ENCODE peak calls at places on chromosomes 16 and 17, in five cellular contexts. R is H1, H is SK-N-SH, L is K562, P is GM12878. K is an unnamed sample.

GRCh38 chr17:75468779-75469373 is 12.4 kb downstream of the TMEM94 start:
- DNase-seq in R (no peak), H (no peak), L (no peak), P (no peak), K (no peak)

GRCh38 chr17:56893503-56893902 is 20.3 kb downstream of the TRIM25 start:
- DNase-seq in R (no peak), H (no peak), L (no peak), P (no peak), K (no peak)

GRCh38 chr16:1470543-1471251 is 4.1 kb downstream of the CLCN7 start:
- DNase-seq in R (peak), H (no peak), L (peak), P (no peak), K (no peak)

GRCh38 chr16:76345093-76345735 is 68.0 kb downstream of the CNTNAP4 start:
- DNase-seq in R (no peak), H (no peak), L (no peak), P (no peak), K (no peak)

GRCh38 chr17:57326764-57327163 is 70.4 kb downstream of the MSI2 start:
- DNase-seq in R (no peak), H (no peak), L (no peak), P (no peak), K (no peak)

GRCh38 chr16:67277294-67277998 is 1.9 kb upstream of the PLEKHG4 start:
- DNase-seq in R (no peak), H (no peak), L (peak), P (no peak), K (peak)

GRCh38 chr17:8869416-8869815 is 1.9 kb upstream of the PIK3R6 start:
- DNase-seq in R (no peak), H (no peak), L (no peak), P (no peak), K (no peak)

GRCh38 chr16:87161822-87162676 is 155.1 kb downstream of the C16orf95 start:
- DNase-seq in R (no peak), H (no peak), L (no peak), P (no peak), K (no peak)

GRCh38 chr16:21598676-21599157 is 660 bp upstream of the METTL9 start:
- DNase-seq in R (no peak), H (no peak), L (peak), P (no peak), K (no peak)

DNA sequence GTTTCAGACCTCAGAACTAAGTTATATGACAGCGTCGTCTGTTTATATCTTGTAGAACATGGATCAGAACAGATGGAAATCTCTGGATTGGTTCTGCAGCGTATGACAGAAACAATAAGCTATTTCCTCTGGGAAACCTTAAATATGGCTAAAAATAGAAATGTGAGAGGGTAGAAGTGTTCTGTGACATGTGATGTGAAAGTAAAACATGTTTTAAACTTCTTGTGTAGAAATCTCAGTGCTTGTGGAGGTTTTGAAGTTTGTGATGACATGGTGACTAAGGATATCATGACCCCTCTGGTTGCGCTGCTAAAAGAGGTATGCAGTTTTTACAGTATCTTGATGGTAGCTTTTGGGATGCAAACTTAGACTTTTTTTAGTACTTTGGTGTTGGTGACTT is 2.8 kb downstream of the HEATR3 start:
- DNase-seq in R (no peak), H (no peak), L (no peak), P (no peak), K (no peak)
- TF ChIP-seq GABPA in R (no peak), H (no peak), L (no peak), P (no peak), K (no peak)

GRCh38 chr16:75108792-75109731 is 7.5 kb downstream of the LDHD start:
- DNase-seq in R (no peak), H (no peak), L (no peak), P (peak), K (no peak)
- H2AFZ ChIP-seq in R (no peak), H (no peak), L (no peak), P (peak), K (no peak)

DNA sequence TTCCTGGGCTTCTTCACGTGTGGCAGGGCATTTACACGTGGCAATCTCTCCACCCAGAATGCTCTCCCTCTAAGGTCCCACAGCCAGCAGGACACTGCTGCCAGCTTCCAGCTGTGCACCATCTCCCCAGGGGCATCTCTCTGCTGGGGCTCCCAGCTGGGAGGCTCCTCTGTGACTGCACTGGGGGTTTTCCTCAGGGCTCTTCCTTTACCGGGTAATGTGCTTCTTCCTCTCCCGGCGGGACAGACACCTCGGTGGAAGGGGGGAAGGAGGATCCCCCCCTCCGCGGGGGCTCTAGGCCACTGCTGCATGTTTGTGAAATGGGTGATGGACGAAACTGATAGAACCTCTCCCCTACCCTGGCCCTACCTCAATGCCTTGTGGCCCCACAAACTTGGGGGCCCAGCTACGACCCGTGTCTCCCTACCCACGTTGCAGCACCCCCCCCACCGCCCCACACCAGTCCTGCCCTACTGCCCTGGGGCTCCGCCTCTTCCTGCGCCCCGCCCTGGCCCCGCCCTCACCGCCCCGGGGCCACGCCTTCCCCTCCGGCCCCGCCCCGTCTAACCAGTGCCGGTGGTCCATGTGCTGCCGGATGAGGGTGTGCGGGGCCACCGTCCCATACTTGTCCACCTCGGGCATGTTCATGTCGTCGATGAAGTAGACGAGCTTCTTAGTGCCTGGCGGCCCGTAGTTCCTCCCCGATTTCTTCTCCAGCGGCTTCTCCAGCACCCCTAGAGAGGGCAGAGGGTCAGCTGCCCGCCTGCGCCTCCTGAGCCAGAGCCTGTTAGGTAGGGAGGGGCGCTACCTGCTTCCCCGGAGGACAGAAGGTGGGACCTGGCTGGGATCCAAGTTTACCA is 92.7 kb downstream of the DNAH17 start:
- DNase-seq in R (peak), H (no peak), L (peak), P (no peak), K (no peak)
- TF ChIP-seq GABPA in R (no peak), H (no peak), L (no peak), P (no peak), K (no peak)

DNA sequence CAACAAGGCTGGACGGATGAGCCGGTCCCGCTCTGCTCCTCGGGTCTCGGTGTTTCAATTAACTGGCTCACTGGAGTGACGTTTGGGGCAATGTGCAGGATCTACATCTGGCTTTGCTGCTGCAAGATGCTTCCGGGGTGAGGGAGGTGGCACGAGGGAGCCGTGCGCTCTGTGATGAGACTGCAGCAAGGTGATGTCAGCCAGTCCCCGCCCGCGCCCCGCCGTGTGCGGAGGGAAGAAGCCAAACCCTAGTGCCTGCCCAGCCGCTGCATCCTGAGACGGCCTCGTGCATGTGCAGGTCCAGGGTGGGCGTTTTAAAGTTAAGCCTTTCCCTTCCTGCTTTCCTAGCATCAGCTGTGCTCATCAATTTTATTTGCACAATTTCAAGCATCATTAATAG is 44.4 kb downstream of the MGAT5B start:
- DNase-seq in R (no peak), H (no peak), L (no peak), P (no peak), K (no peak)
- H2AFZ ChIP-seq in R (no peak), H (no peak), L (no peak), P (no peak), K (no peak)

DNA sequence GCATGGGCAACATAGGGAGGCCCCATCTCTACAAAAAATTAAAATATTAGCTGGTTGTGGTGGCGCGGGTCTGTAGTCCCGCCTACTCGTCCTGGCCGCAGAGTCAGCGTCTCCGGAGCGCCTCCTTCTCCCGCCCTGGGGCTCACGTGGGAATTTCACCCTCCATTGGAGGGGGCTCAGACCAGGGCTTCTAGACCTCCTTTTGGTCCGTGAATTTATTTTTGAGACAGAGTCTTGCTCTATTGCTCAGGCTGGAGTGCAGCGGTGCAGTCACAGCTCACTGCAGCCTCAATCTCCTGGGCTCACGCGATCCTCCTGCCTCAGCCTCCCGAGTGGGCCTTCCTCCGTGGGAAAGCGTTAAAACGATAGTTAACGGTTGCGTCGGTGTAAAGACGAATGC is 394 bp upstream of the NME4 start:
- DNase-seq in R (peak), H (peak), L (peak), P (no peak), K (peak)
- TF ChIP-seq GABPA in R (no peak), H (no peak), L (no peak), P (no peak), K (no peak)

GRCh38 chr17:31754239-31754945 is 104.7 kb downstream of the COPRS start:
- DNase-seq in R (no peak), H (no peak), L (no peak), P (no peak), K (peak)
- H2AFZ ChIP-seq in R (no peak), H (no peak), L (no peak), P (no peak), K (no peak)

GRCh38 chr16:51165043-51165442 is 14.0 kb upstream of the SALL1 start:
- DNase-seq in R (no peak), H (no peak), L (no peak), P (no peak), K (no peak)

GRCh38 chr16:51167170-51167710 is 16.2 kb upstream of the SALL1 start:
- DNase-seq in R (peak), H (no peak), L (no peak), P (no peak), K (no peak)

GRCh38 chr16:51164167-51164566 is 13.1 kb upstream of the SALL1 start:
- DNase-seq in R (no peak), H (no peak), L (no peak), P (no peak), K (no peak)

GRCh38 chr16:51164574-51164973 is 13.5 kb upstream of the SALL1 start:
- DNase-seq in R (no peak), H (no peak), L (no peak), P (no peak), K (no peak)

DNA sequence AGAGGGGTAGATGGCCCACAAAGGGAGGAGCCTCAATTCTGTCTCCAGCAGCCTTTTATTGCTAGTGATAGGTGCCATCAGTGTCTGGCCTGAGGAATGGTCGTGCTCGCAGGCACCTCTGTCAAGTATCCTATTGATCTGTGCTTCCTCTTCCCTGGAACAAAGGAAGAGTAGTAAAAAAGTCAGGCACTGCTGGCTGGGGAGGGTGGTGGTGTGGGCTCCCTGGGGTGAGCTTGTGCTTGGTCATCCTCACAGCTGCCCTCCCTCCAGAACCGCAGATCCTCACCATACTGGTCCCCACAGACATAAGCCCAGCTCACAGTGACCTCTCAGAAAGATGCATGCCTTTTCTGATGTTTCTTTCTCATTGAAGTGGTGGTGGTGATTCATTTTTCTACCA is 15.0 kb upstream of the SALL1 start:
- DNase-seq in R (no peak), H (no peak), L (no peak), P (no peak), K (no peak)
- TF ChIP-seq GABPA in R (no peak), H (no peak), L (no peak), P (no peak), K (no peak)

DNA sequence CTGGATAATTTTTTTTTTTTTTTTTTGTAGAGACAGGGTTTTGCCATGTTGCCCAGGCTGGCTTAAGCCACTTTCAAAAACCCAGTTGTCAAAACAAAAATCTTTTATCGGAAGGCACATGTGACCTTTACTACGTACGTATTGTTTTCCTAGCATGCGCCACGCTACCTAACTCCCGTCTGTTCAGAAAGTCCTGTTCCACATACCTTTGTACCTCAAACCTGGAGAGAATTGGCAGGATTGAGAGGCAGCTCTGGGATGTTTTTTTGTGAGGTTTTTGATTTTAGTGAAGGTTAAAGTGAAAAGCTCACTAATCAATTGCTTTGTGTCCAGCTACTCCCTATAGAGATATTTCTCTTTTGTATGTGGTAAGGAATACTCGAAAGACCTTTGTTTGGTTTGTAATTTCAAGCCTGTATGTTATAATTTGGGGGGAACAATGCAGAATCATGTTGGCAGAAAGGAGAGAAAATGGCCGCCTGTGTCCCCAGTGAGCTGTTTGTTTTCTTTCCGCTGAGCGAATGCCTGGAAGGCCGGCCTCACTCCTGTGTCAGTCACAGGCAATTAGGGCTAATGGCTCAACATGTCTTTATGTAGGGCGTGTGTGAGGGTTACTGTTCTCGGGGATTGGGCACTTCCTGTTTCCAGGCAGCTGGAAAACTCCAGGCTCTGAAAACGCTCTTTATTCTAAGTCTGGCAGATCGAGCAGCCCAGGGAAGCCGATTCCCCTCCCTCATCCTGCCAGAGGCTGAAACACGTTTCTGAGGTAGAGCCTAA is 60.8 kb upstream of the CLEC18A start:
- DNase-seq in R (no peak), H (peak), L (no peak), P (no peak), K (no peak)
- H2AFZ ChIP-seq in R (no peak), H (no peak), L (no peak), P (no peak), K (no peak)

GRCh38 chr17:78588258-78589030 is 11.2 kb upstream of the DNAH17 start:
- DNase-seq in R (no peak), H (no peak), L (no peak), P (no peak), K (peak)

GRCh38 chr17:78592991-78593329 is 15.8 kb upstream of the DNAH17 start:
- DNase-seq in R (no peak), H (no peak), L (no peak), P (no peak), K (no peak)

GRCh38 chr17:78589031-78589675 is 12.0 kb upstream of the DNAH17 start:
- DNase-seq in R (no peak), H (no peak), L (no peak), P (no peak), K (peak)

GRCh38 chr17:78591263-78591671 is 14.1 kb upstream of the DNAH17 start:
- DNase-seq in R (no peak), H (no peak), L (no peak), P (no peak), K (no peak)

GRCh38 chr17:78589885-78590284 is 12.7 kb upstream of the DNAH17 start:
- DNase-seq in R (no peak), H (no peak), L (no peak), P (no peak), K (no peak)
- TF ChIP-seq GABPA in R (no peak), H (no peak), L (no peak), P (no peak), K (no peak)

K was measured in HepG2.